ENCODE peak calls at places on chromosomes 7 and 10, in ten cellular contexts. P is EL; K is NT2/D1; N is AG09319; G is left lobe of liver; V is CD8-positive, alpha-beta T cell; H is amygdala; T is activated effector memory CD4-positive, alpha-beta T cell treated with Interleukin-2 at 50 U/mL for 16 hours; S is stimulated activated CD8-positive, alpha-beta memory T cell treated with anti-CD3 and anti-CD28 coated beads, Interleukin-2, amount 100 ng/mL, for 48 hours; Z is midbrain. B is an unnamed sample.

GRCh38 chr10:26781797-26782196 is 79.0 kb downstream of the ABI1 start:
- DNase-seq in N (no peak), V (no peak), H (no peak), T (no peak), Z (no peak), P (peak), G (no peak), S (no peak), K (no peak), B (no peak)

GRCh38 chr10:22301193-22301592 is 15.0 kb upstream of the COMMD3 start:
- DNase-seq in H (no peak), T (no peak), S (no peak), V (no peak), Z (no peak), G (no peak), K (no peak), P (no peak), N (no peak), B (no peak)

GRCh38 chr7:151137841-151138540 is 29.5 kb downstream of the GBX1 start:
- DNase-seq in V (no peak), S (no peak), T (no peak), P (no peak), K (no peak), G (no peak), N (no peak), H (no peak), Z (no peak), B (no peak)

GRCh38 chr10:71396714-71397339 is at the start of gene CDH23:
- DNase-seq in K (no peak), G (peak), V (peak), T (no peak), N (no peak), H (peak), S (no peak), P (no peak), Z (no peak), B (peak)

GRCh38 chr10:26792780-26793495 is 67.8 kb downstream of the ABI1 start:
- DNase-seq in G (no peak), N (no peak), V (no peak), T (no peak), Z (peak), S (no peak), K (no peak), P (no peak), H (no peak), B (no peak)

GRCh38 chr10:69657866-69658265 is 27.8 kb downstream of the FAM241B start:
- DNase-seq in K (no peak), T (no peak), V (no peak), Z (no peak), G (no peak), N (no peak), P (no peak), S (no peak), H (no peak), B (no peak)

GRCh38 chr7:42167914-42168236 is 69.1 kb downstream of the GLI3 start:
- DNase-seq in H (no peak), G (no peak), Z (no peak), V (no peak), N (no peak), P (no peak), K (no peak), S (no peak), T (no peak), B (no peak)

GRCh38 chr10:56633876-56634452 is 272.9 kb upstream of the ZWINT start:
- DNase-seq in N (no peak), P (no peak), K (no peak), H (no peak), Z (no peak), T (no peak), S (no peak), G (no peak), V (no peak), B (no peak)

GRCh38 chr10:119541459-119542356 is 811 bp downstream of the RGS10 start:
- DNase-seq in Z (no peak), P (peak), S (peak), V (peak), G (peak), T (peak), K (no peak), H (no peak), N (no peak), B (no peak)

GRCh38 chr10:11551915-11552602 is 59.4 kb downstream of the USP6NL start:
- DNase-seq in K (no peak), S (no peak), N (no peak), P (peak), V (no peak), T (no peak), Z (no peak), H (no peak), G (no peak), B (no peak)

GRCh38 chr10:114394531-114394930 is 9.8 kb downstream of the AFAP1L2 start:
- DNase-seq in P (no peak), G (no peak), T (no peak), S (no peak), V (no peak), Z (no peak), N (no peak), K (no peak), H (no peak), B (no peak)

GRCh38 chr7:84025332-84025927 is 169.2 kb downstream of the SEMA3A start:
- DNase-seq in K (no peak), H (no peak), S (no peak), N (peak), T (no peak), Z (no peak), G (no peak), P (peak), V (no peak), B (peak)

GRCh38 chr10:49360271-49361177 is 35.4 kb downstream of the DRGX start:
- DNase-seq in P (peak), N (no peak), G (no peak), Z (no peak), T (no peak), H (no peak), K (no peak), V (peak), S (no peak), B (no peak)

GRCh38 chr10:16843252-16843870 is 26.1 kb upstream of the RSU1 start:
- DNase-seq in P (peak), Z (peak), T (no peak), G (no peak), V (no peak), K (peak), H (no peak), S (no peak), N (peak), B (peak)

GRCh38 chr10:73253226-73253557 is 748 bp upstream of the MRPS16 start:
- DNase-seq in Z (no peak), T (no peak), V (no peak), P (no peak), N (no peak), G (no peak), H (no peak), S (no peak), K (no peak), B (no peak)

GRCh38 chr10:784759-785538 is 95.5 kb upstream of the DIP2C start:
- DNase-seq in P (peak), V (peak), K (no peak), Z (peak), H (peak), T (no peak), G (peak), S (peak), N (peak), B (peak)

GRCh38 chr10:33335800-33336605 is 1.5 kb upstream of the NRP1 start:
- DNase-seq in V (no peak), G (peak), N (no peak), H (peak), T (no peak), P (peak), Z (no peak), K (no peak), S (no peak), B (peak)

GRCh38 chr7:84040365-84040764 is 154.2 kb downstream of the SEMA3A start:
- DNase-seq in H (peak), S (no peak), P (no peak), G (no peak), K (no peak), V (no peak), Z (peak), N (no peak), T (no peak), B (peak)

GRCh38 chr10:6202098-6202683 is 541 bp upstream of the PFKFB3 start:
- DNase-seq in S (no peak), V (no peak), G (no peak), H (no peak), N (no peak), P (no peak), K (no peak), T (no peak), Z (no peak), B (peak)

GRCh38 chr7:132080967-132081668 is 495.2 kb downstream of the PLXNA4 start:
- DNase-seq in V (no peak), T (no peak), P (no peak), H (no peak), Z (peak), N (peak), S (no peak), K (no peak), G (no peak), B (no peak)

GRCh38 chr7:149188637-149189259 is 6.6 kb upstream of the ZNF282 start:
- DNase-seq in H (no peak), Z (no peak), P (no peak), N (no peak), T (no peak), V (no peak), G (no peak), K (no peak), S (no peak), B (no peak)

GRCh38 chr10:32417906-32418547 is 27.9 kb upstream of the CCDC7 start:
- DNase-seq in K (no peak), G (no peak), P (peak), T (no peak), S (no peak), Z (peak), V (no peak), H (peak), N (peak), B (no peak)

GRCh38 chr10:61404771-61405170 is 48.4 kb downstream of the TMEM26 start:
- DNase-seq in S (no peak), H (no peak), G (no peak), N (no peak), Z (no peak), K (no peak), T (no peak), P (peak), V (no peak), B (no peak)

GRCh38 chr7:42099837-42100508 is 137.0 kb downstream of the GLI3 start:
- DNase-seq in H (no peak), P (no peak), T (no peak), V (no peak), G (no peak), Z (no peak), S (no peak), K (no peak), N (no peak), B (no peak)

GRCh38 chr10:10394933-10395658 is 622.6 kb upstream of the CELF2 start:
- DNase-seq in H (no peak), N (no peak), Z (no peak), V (no peak), K (no peak), P (peak), T (no peak), G (no peak), S (no peak), B (no peak)

GRCh38 chr7:42593860-42594259 is 318.0 kb downstream of the C7orf25 start:
- DNase-seq in V (no peak), S (no peak), P (no peak), Z (no peak), G (no peak), H (no peak), K (no peak), N (no peak), T (no peak), B (no peak)

GRCh38 chr10:1034758-1035157 is 9.1 kb upstream of the IDI2 start:
- DNase-seq in G (no peak), V (no peak), N (no peak), Z (peak), H (no peak), K (no peak), S (no peak), P (no peak), T (no peak), B (no peak)

GRCh38 chr10:43222296-43222695 is 44.6 kb downstream of the RASGEF1A start:
- DNase-seq in P (no peak), G (peak), T (no peak), K (no peak), V (peak), S (no peak), N (no peak), H (no peak), Z (no peak), B (no peak)

GRCh38 chr10:7988985-7989384 is 65.5 kb upstream of the GATA3 start:
- DNase-seq in K (no peak), N (no peak), T (no peak), H (no peak), S (no peak), V (no peak), P (peak), Z (no peak), G (no peak), B (no peak)

GRCh38 chr7:138282997-138283396 is 177.1 kb upstream of the TRIM24 start:
- DNase-seq in H (no peak), G (no peak), P (no peak), T (no peak), S (no peak), V (no peak), K (no peak), Z (no peak), N (no peak), B (no peak)